ENCODE peak calls at places on chromosomes 12 and 14, in six cellular contexts. V, Z, I, Q, E and Y are unnamed samples.

GRCh38 chr14:56224691-56225681 is 106.8 kb downstream of the PELI2 start:
- DNase-seq in E (no peak), V (no peak), I (no peak), Q (no peak), Z (no peak), Y (no peak)

GRCh38 chr12:31057671-31058070 is 16.0 kb upstream of the DDX11 start:
- DNase-seq in I (no peak), E (no peak), Z (no peak), Q (no peak), V (no peak), Y (no peak)

GRCh38 chr12:71683633-71684032 is 2.2 kb upstream of the TMEM19 start:
- DNase-seq in Q (no peak), I (no peak), E (no peak), V (no peak), Z (no peak), Y (no peak)

GRCh38 chr14:68585690-68586089 is 207.2 kb downstream of the ZFP36L1 start:
- DNase-seq in V (no peak), I (no peak), Z (no peak), Q (no peak), E (no peak), Y (no peak)

GRCh38 chr12:131075611-131076010 is 121.9 kb downstream of the ADGRD1 start:
- DNase-seq in Z (no peak), E (no peak), V (no peak), I (no peak), Q (no peak), Y (no peak)

GRCh38 chr14:104600141-104600643 is 4.4 kb downstream of the TMEM179 start:
- DNase-seq in V (no peak), E (peak), Z (no peak), Q (no peak), I (peak), Y (peak)

GRCh38 chr12:93832126-93832525 is 155.0 kb downstream of the CRADD start:
- DNase-seq in I (no peak), Z (no peak), V (no peak), E (no peak), Q (no peak), Y (peak)

GRCh38 chr12:93886533-93887511 is 209.6 kb downstream of the CRADD start:
- DNase-seq in I (peak), Z (no peak), Q (peak), E (no peak), V (no peak), Y (no peak)

GRCh38 chr12:75750950-75751349 is 239.5 kb upstream of the KRR1 start:
- DNase-seq in V (no peak), E (peak), Z (no peak), Q (peak), I (peak), Y (peak)

GRCh38 chr12:53096761-53097160 is 706 bp upstream of the IGFBP6 start:
- DNase-seq in Z (no peak), V (no peak), E (no peak), I (no peak), Q (no peak), Y (no peak)

GRCh38 chr14:24351517-24351916 is 11.7 kb upstream of the RIPK3 start:
- DNase-seq in V (no peak), Z (no peak), E (no peak), I (no peak), Q (no peak), Y (peak)

GRCh38 chr14:72677664-72678063 is 216.2 kb downstream of the DPF3 start:
- DNase-seq in I (no peak), V (no peak), Z (no peak), Q (peak), E (no peak), Y (no peak)

GRCh38 chr14:105487986-105488777 is 1.5 kb downstream of the CRIP1 start:
- DNase-seq in V (no peak), I (no peak), Q (no peak), Z (no peak), E (no peak), Y (no peak)

GRCh38 chr12:4526923-4527546 is 11.7 kb upstream of the RAD51AP1 start:
- DNase-seq in E (peak), V (no peak), Q (no peak), I (peak), Z (no peak), Y (peak)

GRCh38 chr12:75474121-75474520 is 6.4 kb upstream of the GLIPR1 start:
- DNase-seq in E (no peak), V (no peak), Q (no peak), Z (no peak), I (no peak), Y (no peak)

GRCh38 chr14:24103451-24103850 is 9.3 kb downstream of the PCK2 start:
- DNase-seq in I (no peak), Q (no peak), E (no peak), Z (no peak), V (no peak), Y (no peak)

GRCh38 chr12:127060310-127060847 is 1206.6 kb upstream of the TMEM132C start:
- DNase-seq in Q (peak), E (no peak), I (no peak), V (no peak), Z (no peak), Y (peak)

GRCh38 chr14:85159726-85160125 is 370.2 kb upstream of the FLRT2 start:
- DNase-seq in Z (no peak), E (no peak), V (no peak), Q (no peak), I (no peak), Y (no peak)

GRCh38 chr12:46676797-46677520 is 148.8 kb downstream of the SLC38A4 start:
- DNase-seq in E (no peak), V (no peak), I (no peak), Q (no peak), Z (no peak), Y (no peak)

GRCh38 chr12:19761465-19761864 is 322.2 kb downstream of the AEBP2 start:
- DNase-seq in E (no peak), Q (no peak), I (no peak), V (no peak), Z (no peak), Y (no peak)

GRCh38 chr14:50106178-50106577 is 10.2 kb downstream of the VCPKMT start:
- DNase-seq in Z (peak), E (no peak), Q (no peak), V (no peak), I (no peak), Y (no peak)

GRCh38 chr14:77985235-77985634 is 184.9 kb upstream of the NRXN3 start:
- DNase-seq in I (peak), V (no peak), E (no peak), Z (no peak), Q (peak), Y (peak)

GRCh38 chr12:52587563-52587962 is 13.7 kb downstream of the KRT72 start:
- DNase-seq in Z (no peak), Q (no peak), I (no peak), E (no peak), V (no peak), Y (no peak)

GRCh38 chr12:92784356-92784755 is 81.6 kb downstream of the PLEKHG7 start:
- DNase-seq in Q (no peak), V (no peak), E (no peak), Z (no peak), I (no peak), Y (no peak)

GRCh38 chr12:56020437-56021189 is at the start of gene IKZF4:
- DNase-seq in Q (no peak), V (no peak), Z (no peak), I (no peak), E (no peak), Y (no peak)

GRCh38 chr12:95215925-95216324 is 1.3 kb downstream of the FGD6 start:
- DNase-seq in V (no peak), Q (peak), I (peak), Z (no peak), E (peak), Y (peak)

GRCh38 chr14:44099752-44100462 is 407.2 kb downstream of the FSCB start:
- DNase-seq in V (no peak), Z (no peak), Q (no peak), E (no peak), I (no peak), Y (no peak)

GRCh38 chr12:45762185-45763110 is 32.9 kb downstream of the ARID2 start:
- DNase-seq in E (peak), V (no peak), I (peak), Z (peak), Q (peak), Y (peak)

GRCh38 chr12:23895792-23896218 is 53.7 kb downstream of the SOX5 start:
- DNase-seq in Z (no peak), Q (peak), V (no peak), I (peak), E (no peak), Y (no peak)

GRCh38 chr12:12870454-12870853 is 20.9 kb upstream of the GPRC5A start:
- DNase-seq in Z (no peak), E (peak), V (no peak), Q (peak), I (peak), Y (peak)

GRCh38 chr14:73851567-73852382 is at the start of gene PTGR2:
- DNase-seq in V (peak), Z (peak), Q (peak), E (peak), I (peak), Y (peak)